ENCODE peak calls at places on chromosomes 7 and 10, in four cellular contexts. E, B, W and F are unnamed samples.

GRCh38 chr7:36129048-36129534 is 24.0 kb upstream of the EEPD1 start:
- DNase-seq in E (peak), B (no peak), W (no peak), F (no peak)

GRCh38 chr7:113100091-113100723 is 13.6 kb upstream of the GPR85 start:
- DNase-seq in E (no peak), B (no peak), W (peak), F (no peak)

GRCh38 chr7:90869335-90869734 is 273.2 kb downstream of the CDK14 start:
- DNase-seq in E (no peak), B (no peak), W (no peak), F (no peak)

GRCh38 chr10:62249974-62250373 is 18.7 kb downstream of the RTKN2 start:
- DNase-seq in E (no peak), B (no peak), W (no peak), F (no peak)

GRCh38 chr10:124005991-124006392 is 87.4 kb downstream of the CHST15 start:
- DNase-seq in E (peak), B (no peak), W (no peak), F (no peak)

GRCh38 chr10:73017955-73018480 is 63.4 kb upstream of the PLA2G12B start:
- DNase-seq in E (no peak), B (no peak), W (no peak), F (no peak)

GRCh38 chr7:121798076-121798475 is 74.9 kb upstream of the PTPRZ1 start:
- DNase-seq in E (no peak), B (no peak), W (no peak), F (no peak)

GRCh38 chr7:16695621-16696237 is 49.7 kb downstream of the BZW2 start:
- DNase-seq in E (peak), B (peak), W (peak), F (no peak)

GRCh38 chr10:32972454-32972853 is 14.4 kb upstream of the ITGB1 start:
- DNase-seq in E (no peak), B (no peak), W (no peak), F (no peak)

GRCh38 chr10:60975716-60976115 is 31.7 kb upstream of the RHOBTB1 start:
- DNase-seq in E (no peak), B (no peak), W (no peak), F (no peak)

GRCh38 chr7:82697897-82698296 is 254.3 kb upstream of the CACNA2D1 start:
- DNase-seq in E (no peak), B (no peak), W (no peak), F (no peak)

GRCh38 chr7:142866361-142867096 is 11.7 kb downstream of the EPHB6 start:
- DNase-seq in E (no peak), B (peak), W (peak), F (no peak)

GRCh38 chr10:116226053-116226452 is 47.0 kb downstream of the GFRA1 start:
- DNase-seq in E (no peak), B (no peak), W (no peak), F (no peak)

GRCh38 chr7:141281311-141281710 is 207.4 kb downstream of the TMEM178B start:
- DNase-seq in E (no peak), B (no peak), W (peak), F (no peak)

GRCh38 chr7:7264306-7265040 is 82.1 kb downstream of the C1GALT1 start:
- DNase-seq in E (no peak), B (no peak), W (no peak), F (no peak)

GRCh38 chr7:47335071-47335470 is 246.8 kb downstream of the TNS3 start:
- DNase-seq in E (no peak), B (no peak), W (no peak), F (no peak)

GRCh38 chr7:81339946-81340345 is 421.1 kb upstream of the SEMA3C start:
- DNase-seq in E (no peak), B (no peak), W (no peak), F (no peak)

GRCh38 chr7:49295136-49295535 is 370.8 kb downstream of the CDC14C start:
- DNase-seq in E (peak), B (no peak), W (peak), F (no peak)

GRCh38 chr7:92916751-92917369 is 80.5 kb upstream of the CDK6 start:
- DNase-seq in E (no peak), B (no peak), W (no peak), F (peak)

GRCh38 chr7:55052081-55052480 is 33.3 kb downstream of the EGFR start:
- DNase-seq in E (no peak), B (no peak), W (no peak), F (no peak)

GRCh38 chr10:133203652-133204195 is 26.3 kb upstream of the UTF1 start:
- DNase-seq in E (no peak), B (no peak), W (no peak), F (no peak)

GRCh38 chr7:46032353-46032752 is 111.3 kb upstream of the IGFBP3 start:
- DNase-seq in E (no peak), B (no peak), W (no peak), F (no peak)

GRCh38 chr7:143504215-143504936 is 26.7 kb downstream of the TAS2R41 start:
- DNase-seq in E (no peak), B (no peak), W (no peak), F (no peak)

GRCh38 chr10:73799899-73800559 is 11.4 kb downstream of the NDST2 start:
- DNase-seq in E (no peak), B (no peak), W (no peak), F (no peak)

GRCh38 chr7:37142943-37143342 is 305.7 kb downstream of the ELMO1 start:
- DNase-seq in E (no peak), B (no peak), W (no peak), F (no peak)

GRCh38 chr10:122323941-122324675 is 50.4 kb upstream of the PLEKHA1 start:
- DNase-seq in E (no peak), B (no peak), W (no peak), F (no peak)

GRCh38 chr10:58359541-58359940 is 24.7 kb downstream of the UBE2D1 start:
- DNase-seq in E (no peak), B (no peak), W (no peak), F (no peak)

GRCh38 chr7:33813331-33813730 is 92.0 kb upstream of the BMPER start:
- DNase-seq in E (no peak), B (no peak), W (no peak), F (no peak)

GRCh38 chr7:155889636-155890508 is 77.6 kb upstream of the SHH start:
- DNase-seq in E (no peak), B (no peak), W (no peak), F (no peak)

GRCh38 chr10:74202356-74202755 is 51.3 kb downstream of the ADK start:
- DNase-seq in E (no peak), B (no peak), W (no peak), F (no peak)

GRCh38 chr7:151276651-151277590 is 28.4 kb upstream of the SMARCD3 start:
- DNase-seq in E (peak), B (peak), W (peak), F (no peak)

GRCh38 chr7:63071920-63072319 is 926.7 kb upstream of the ZNF722 start:
- DNase-seq in E (no peak), B (no peak), W (no peak), F (no peak)

GRCh38 chr10:70699659-70700174 is 27.4 kb downstream of the ADAMTS14 start:
- DNase-seq in E (peak), B (no peak), W (no peak), F (no peak)

GRCh38 chr7:153939177-153939576 is 113.0 kb upstream of the DPP6 start:
- DNase-seq in E (peak), B (no peak), W (no peak), F (no peak)

GRCh38 chr7:86339051-86339450 is 304.7 kb upstream of the GRM3 start:
- DNase-seq in E (no peak), B (no peak), W (no peak), F (no peak)

GRCh38 chr10:132848306-132848705 is 62.4 kb upstream of the NKX6-2 start:
- DNase-seq in E (no peak), B (no peak), W (no peak), F (no peak)

GRCh38 chr7:135232087-135232486 is 1.6 kb upstream of the STRA8 start:
- DNase-seq in E (no peak), B (no peak), W (no peak), F (no peak)